ENCODE peak calls at places on chromosomes 16 and 17, in five cellular contexts. S is A549, O is H1, Q is K562, Y is HepG2. M is an unnamed sample.

GRCh38 chr17:45705123-45706009 is 78.8 kb upstream of the CRHR1 start:
- DNase-seq in O (no peak), Q (peak), Y (peak), S (peak), M (no peak)

GRCh38 chr17:39244600-39245570 is 19.1 kb upstream of the STAC2 start:
- DNase-seq in S (peak), O (peak), Q (peak), Y (peak), M (peak)

GRCh38 chr17:77783991-77784820 is 174.3 kb upstream of the TNRC6C start:
- DNase-seq in Q (no peak), O (no peak), Y (no peak), S (no peak), M (no peak)

GRCh38 chr17:75490173-75490743 is 25.1 kb downstream of the CASKIN2 start:
- DNase-seq in S (no peak), O (no peak), Y (no peak), Q (no peak), M (no peak)

GRCh38 chr17:60161598-60162330 is 12.0 kb downstream of the CA4 start:
- DNase-seq in Y (no peak), S (no peak), O (peak), Q (peak), M (peak)

GRCh38 chr17:27460196-27460725 is 4.0 kb downstream of the KSR1 start:
- DNase-seq in Y (peak), Q (no peak), S (no peak), O (no peak), M (no peak)

GRCh38 chr17:37358098-37358829 is 17.5 kb upstream of the C17orf78 start:
- DNase-seq in O (peak), S (peak), Y (peak), Q (peak), M (peak)

GRCh38 chr17:6948976-6949375 is 46.9 kb upstream of the ALOX12 start:
- DNase-seq in Q (no peak), S (no peak), Y (no peak), O (no peak), M (no peak)

GRCh38 chr17:43126911-43127290 is 1.7 kb upstream of the BRCA1 start:
- DNase-seq in S (no peak), Y (no peak), O (no peak), Q (no peak), M (no peak)

GRCh38 chr17:55451758-55452468 is 30.3 kb upstream of the MMD start:
- DNase-seq in S (no peak), Q (no peak), O (no peak), Y (no peak), M (no peak)
- TF ChIP-seq JUN in S (no peak), Q (no peak), O (no peak), Y (no peak), M (no peak)

GRCh38 chr17:65850486-65850885 is 289.0 kb upstream of the AXIN2 start:
- DNase-seq in Y (no peak), O (no peak), S (peak), Q (no peak), M (no peak)
- H3K4me2 ChIP-seq in Y (no peak), O (no peak), S (no peak), Q (no peak), M (no peak)

GRCh38 chr16:85728879-85729278 is 22.0 kb downstream of the C16orf74 start:
- DNase-seq in Y (no peak), O (peak), Q (peak), S (no peak), M (no peak)
- H3K27ac ChIP-seq in Y (no peak), O (no peak), Q (no peak), S (no peak), M (no peak)

GRCh38 chr16:53334581-53334980 is 99.7 kb upstream of the RBL2 start:
- DNase-seq in O (no peak), Y (no peak), Q (no peak), S (no peak), M (no peak)
- TF ChIP-seq JUN in O (no peak), Y (no peak), Q (no peak), S (no peak), M (no peak)

GRCh38 chr16:57999971-58000705 is at the start of gene ZNF319:
- DNase-seq in S (no peak), O (peak), Q (peak), Y (no peak), M (no peak)

GRCh38 chr16:58002411-58002790 is 1.2 kb downstream of the USB1 start:
- DNase-seq in S (no peak), Q (no peak), Y (no peak), O (no peak), M (no peak)

GRCh38 chr16:58000706-58001676 is at the start of gene USB1:
- DNase-seq in S (peak), Q (peak), O (peak), Y (peak), M (peak)

GRCh38 chr16:58001781-58002410 is 689 bp downstream of the USB1 start:
- DNase-seq in Y (peak), Q (no peak), S (no peak), O (no peak), M (no peak)

GRCh38 chr16:58002936-58003335 is 1.7 kb downstream of the USB1 start:
- DNase-seq in Y (no peak), S (no peak), O (no peak), Q (no peak), M (no peak)
- H3K4me2 ChIP-seq in Y (no peak), S (peak), O (no peak), Q (no peak), M (no peak)

DNA sequence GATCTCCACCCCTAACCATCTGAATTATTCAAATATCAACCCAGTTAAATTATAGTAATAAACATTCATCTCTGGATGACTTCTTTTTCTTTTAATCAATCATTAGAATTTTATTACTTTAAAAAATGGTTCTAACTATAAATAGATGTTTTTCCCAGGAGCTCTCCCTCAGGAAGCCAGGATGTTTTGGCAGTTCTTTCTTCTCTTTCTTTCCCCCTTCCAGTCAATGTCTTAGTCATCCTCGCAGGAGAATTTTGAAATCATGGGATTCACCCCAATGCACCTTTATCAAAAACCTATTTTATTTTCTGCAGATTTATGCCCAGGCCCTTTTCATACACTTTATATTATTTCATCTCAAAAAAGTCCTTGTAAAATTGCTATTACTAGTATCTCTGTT is 711.6 kb downstream of the CDH11 start:
- DNase-seq in Y (no peak), S (no peak), O (no peak), Q (no peak), M (no peak)
- H3K27ac ChIP-seq in Y (no peak), S (no peak), O (no peak), Q (no peak), M (no peak)

GRCh38 chr17:57782051-57782490 is 37.0 kb upstream of the CCDC182 start:
- DNase-seq in O (no peak), Y (no peak), S (no peak), Q (no peak), M (peak)
- TF ChIP-seq JUN in O (no peak), Y (no peak), S (no peak), Q (no peak), M (no peak)

DNA sequence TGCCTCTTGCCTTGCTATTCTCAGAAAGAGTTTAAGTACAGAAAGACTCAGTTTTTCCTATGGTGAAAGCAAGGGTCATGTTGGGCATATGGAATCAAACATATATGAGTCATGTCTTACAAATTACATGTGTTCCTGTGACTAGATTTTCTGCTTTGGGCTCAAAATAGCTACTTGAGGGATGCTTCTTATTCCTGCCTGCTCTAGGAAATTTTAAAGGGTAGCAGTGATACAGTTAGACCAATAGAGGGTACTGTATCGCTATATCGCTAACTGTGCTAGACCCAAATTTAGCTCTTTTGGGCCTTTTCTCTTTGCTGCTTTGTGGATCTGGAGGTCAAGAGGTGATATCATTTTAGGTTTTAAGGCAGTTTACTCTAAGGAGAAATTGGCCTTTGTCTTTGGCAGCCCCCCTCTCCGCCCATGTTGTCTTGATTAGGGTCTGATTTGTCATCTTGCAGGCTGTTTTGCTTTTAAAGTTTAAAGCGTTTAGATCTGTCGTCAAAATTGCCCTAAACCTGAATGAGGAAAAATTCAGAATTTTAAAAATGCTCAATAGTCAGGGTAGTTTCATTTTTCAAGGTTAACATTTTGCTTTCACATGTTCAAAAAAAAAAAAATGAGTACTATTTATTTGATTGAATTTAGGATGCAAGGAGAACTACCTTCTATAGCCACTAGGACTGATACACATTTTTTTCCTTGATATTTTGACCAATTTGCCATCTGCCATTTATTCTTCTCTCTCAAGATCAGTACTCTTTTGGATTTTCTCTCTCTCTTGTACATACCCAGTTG is 8.8 kb downstream of the NFATC3 start:
- DNase-seq in O (no peak), Q (peak), S (peak), Y (no peak), M (no peak)
- H3K4me2 ChIP-seq in O (peak), Q (peak), S (no peak), Y (no peak), M (no peak)